ENCODE peak calls at places on chromosome 19, in ten cellular contexts. L, F, I, G, Z, B, Y, U, D and W are unnamed samples.

GRCh38 chr19:30391554-30392551 is 19.7 kb downstream of the ZNF536 start:
- DNase-seq in L (no peak), F (no peak), I (no peak), G (no peak), Z (no peak), B (no peak), Y (no peak), U (no peak), D (no peak), W (no peak)

GRCh38 chr19:50325310-50326100 is 3.7 kb downstream of the KCNC3 start:
- DNase-seq in L (peak; percentile 95), F (peak; percentile 73), I (peak; percentile 59), G (peak; percentile 72), Z (no peak), B (peak; percentile 65), Y (peak; percentile 53), U (peak; percentile 66), D (no peak), W (peak; percentile 43)

GRCh38 chr19:57527136-57527881 is at the start of gene ZNF549:
- DNase-seq in L (peak; percentile 84), F (peak; percentile 85), I (peak; percentile 84), G (peak; percentile 92), Z (peak; percentile 74), B (peak; percentile 90), Y (peak; percentile 77), U (peak; percentile 43), D (peak; percentile 83), W (peak; percentile 78)

GRCh38 chr19:47471733-47472457 is at the start of gene SLC8A2:
- DNase-seq in L (peak; percentile 61), F (peak; percentile 45), I (peak; percentile 67), G (peak; percentile 75), Z (peak; percentile 28), B (no peak), Y (peak; percentile 40), U (no peak), D (no peak), W (peak; percentile 45)

GRCh38 chr19:33734913-33735312 is 61.8 kb upstream of the KCTD15 start:
- DNase-seq in L (no peak), F (peak; percentile 42), I (no peak), G (no peak), Z (no peak), B (no peak), Y (no peak), U (no peak), D (no peak), W (no peak)

GRCh38 chr19:33291623-33292534 is 10.5 kb downstream of the CEBPA start:
- DNase-seq in L (no peak), F (no peak), I (no peak), G (no peak), Z (no peak), B (peak; percentile 82), Y (no peak), U (no peak), D (no peak), W (no peak)

GRCh38 chr19:53786744-53787143 is 37.4 kb downstream of the NLRP12 start:
- DNase-seq in L (no peak), F (no peak), I (no peak), G (no peak), Z (no peak), B (no peak), Y (no peak), U (no peak), D (no peak), W (no peak)

GRCh38 chr19:13119654-13120053 is 1.6 kb downstream of the NACC1 start:
- DNase-seq in L (no peak), F (no peak), I (no peak), G (no peak), Z (no peak), B (no peak), Y (no peak), U (no peak), D (no peak), W (no peak)

GRCh38 chr19:7910321-7911161 is 4.1 kb upstream of the TGFBR3L start:
- DNase-seq in L (no peak), F (no peak), I (no peak), G (no peak), Z (no peak), B (no peak), Y (no peak), U (no peak), D (no peak), W (no peak)

GRCh38 chr19:38253788-38254187 is 2.4 kb downstream of the PPP1R14A start:
- DNase-seq in L (no peak), F (no peak), I (no peak), G (no peak), Z (no peak), B (no peak), Y (no peak), U (no peak), D (no peak), W (no peak)

GRCh38 chr19:45340232-45340898 is at the start of gene KLC3:
- DNase-seq in L (no peak), F (no peak), I (peak; percentile 33), G (peak; percentile 39), Z (no peak), B (peak; percentile 68), Y (no peak), U (no peak), D (no peak), W (no peak)

GRCh38 chr19:19474950-19475781 is 40.2 kb downstream of the TSSK6 start:
- DNase-seq in L (no peak), F (no peak), I (no peak), G (no peak), Z (no peak), B (no peak), Y (no peak), U (no peak), D (no peak), W (no peak)

GRCh38 chr19:51018745-51019543 is 565 bp downstream of the KLK10 start:
- DNase-seq in L (no peak), F (no peak), I (no peak), G (no peak), Z (no peak), B (no peak), Y (no peak), U (no peak), D (no peak), W (no peak)

GRCh38 chr19:32631381-32631780 is 43.6 kb downstream of the ANKRD27 start:
- DNase-seq in L (no peak), F (peak; percentile 61), I (no peak), G (no peak), Z (no peak), B (no peak), Y (no peak), U (no peak), D (no peak), W (no peak)

GRCh38 chr19:46271488-46272197 is 25.2 kb upstream of the HIF3A start:
- DNase-seq in L (no peak), F (no peak), I (no peak), G (no peak), Z (no peak), B (no peak), Y (no peak), U (no peak), D (no peak), W (no peak)

GRCh38 chr19:409006-409514 is at the start of gene C2CD4C:
- DNase-seq in L (no peak), F (peak; percentile 21), I (peak; percentile 41), G (peak; percentile 37), Z (no peak), B (no peak), Y (peak; percentile 9), U (no peak), D (no peak), W (no peak)

GRCh38 chr19:45638930-45639729 is at the start of gene EML2:
- DNase-seq in L (peak; percentile 76), F (no peak), I (peak; percentile 43), G (peak; percentile 51), Z (no peak), B (peak; percentile 66), Y (peak; percentile 39), U (no peak), D (no peak), W (peak; percentile 30)

GRCh38 chr19:3479819-3480215 is 508 bp downstream of the SMIM24 start:
- DNase-seq in L (no peak), F (no peak), I (no peak), G (peak; percentile 42), Z (no peak), B (peak; percentile 90), Y (no peak), U (no peak), D (no peak), W (no peak)

GRCh38 chr19:55117063-55117635 is 288 bp downstream of the PPP1R12C start:
- DNase-seq in L (no peak), F (no peak), I (no peak), G (no peak), Z (no peak), B (no peak), Y (peak; percentile 12), U (no peak), D (no peak), W (no peak)